ENCODE peak calls at places on chromosomes 16 and 17, in nine cellular contexts. T is A549, L is astrocyte of the cerebellum, A is fibroblast of the aortic adventitia, M is lung, D is cardiac muscle cell, E is mammary epithelial cell, H is adrenal gland, F is AG10803. P is an unnamed sample.

GRCh38 chr17:3506054-3506453 is 30.3 kb downstream of the ASPA start:
- DNase-seq in T (no peak), L (no peak), A (no peak), M (no peak), D (no peak), E (no peak), H (no peak), F (no peak), P (no peak)

GRCh38 chr16:30623558-30624283 is 13.5 kb upstream of the ZNF689 start:
- DNase-seq in T (no peak), L (no peak), A (no peak), M (no peak), D (no peak), E (peak; percentile 70), H (no peak), F (peak; percentile 18), P (no peak)

GRCh38 chr17:152860-153420 is 15.6 kb downstream of the SCGB1C2 start:
- DNase-seq in T (no peak), L (no peak), A (no peak), M (no peak), D (no peak), E (no peak), H (no peak), F (no peak), P (no peak)

GRCh38 chr16:60059141-60059540 is 1325.0 kb upstream of the GOT2 start:
- DNase-seq in T (no peak), L (no peak), A (no peak), M (no peak), D (no peak), E (no peak), H (no peak), F (no peak), P (no peak)

GRCh38 chr17:71412803-71413202 is 708.0 kb upstream of the SOX9 start:
- DNase-seq in T (peak; percentile 84), L (peak; percentile 81), A (peak; percentile 89), M (no peak), D (peak; percentile 85), E (peak; percentile 98), H (no peak), F (peak; percentile 97), P (peak; percentile 97)

GRCh38 chr17:82534401-82534812 is 14.9 kb downstream of the FOXK2 start:
- DNase-seq in T (no peak), L (no peak), A (no peak), M (no peak), D (no peak), E (peak; percentile 43), H (no peak), F (no peak), P (no peak)

GRCh38 chr17:76714336-76714735 is 3.6 kb upstream of the MXRA7 start:
- DNase-seq in T (no peak), L (no peak), A (no peak), M (no peak), D (no peak), E (no peak), H (no peak), F (no peak), P (no peak)

GRCh38 chr17:34146440-34147043 is 108.5 kb upstream of the CCL2 start:
- DNase-seq in T (peak; percentile 61), L (no peak), A (no peak), M (peak; percentile 48), D (no peak), E (no peak), H (peak; percentile 82), F (no peak), P (no peak)

GRCh38 chr17:82492647-82493516 is 26.6 kb upstream of the FOXK2 start:
- DNase-seq in T (no peak), L (no peak), A (peak; percentile 68), M (no peak), D (peak; percentile 54), E (peak; percentile 61), H (peak; percentile 88), F (peak; percentile 70), P (peak; percentile 44)

GRCh38 chr16:21283521-21284289 is 5.6 kb upstream of the CRYM start:
- DNase-seq in T (peak; percentile 65), L (no peak), A (peak; percentile 40), M (peak; percentile 37), D (peak; percentile 49), E (peak; percentile 43), H (no peak), F (no peak), P (peak; percentile 46)

GRCh38 chr16:27239906-27240655 is 28.5 kb downstream of the NSMCE1 start:
- DNase-seq in T (no peak), L (no peak), A (no peak), M (no peak), D (no peak), E (no peak), H (peak; percentile 43), F (no peak), P (no peak)

GRCh38 chr16:66382171-66382965 is 15.9 kb downstream of the CDH5 start:
- DNase-seq in T (peak; percentile 74), L (peak; percentile 80), A (peak; percentile 78), M (no peak), D (peak; percentile 63), E (peak; percentile 87), H (no peak), F (peak; percentile 80), P (peak; percentile 63)

GRCh38 chr17:81287155-81287554 is 8.0 kb downstream of the SLC38A10 start:
- DNase-seq in T (no peak), L (no peak), A (no peak), M (no peak), D (no peak), E (no peak), H (no peak), F (no peak), P (no peak)

GRCh38 chr17:15955793-15956541 is 11.0 kb downstream of the ADORA2B start:
- DNase-seq in T (no peak), L (no peak), A (no peak), M (no peak), D (peak; percentile 52), E (no peak), H (no peak), F (no peak), P (no peak)

GRCh38 chr16:8493885-8494487 is 96.3 kb downstream of the TMEM114 start:
- DNase-seq in T (peak; percentile 4), L (no peak), A (no peak), M (no peak), D (no peak), E (no peak), H (no peak), F (no peak), P (no peak)
- TF ChIP-seq CTCF in T (no peak), L (no peak), A (no peak), M (no peak), D (no peak), E (no peak), H (no peak), F (no peak), P (no peak)

GRCh38 chr16:11684231-11685025 is 16.2 kb downstream of the SNN start:
- DNase-seq in T (no peak), L (no peak), A (no peak), M (no peak), D (no peak), E (no peak), H (peak; percentile 38), F (no peak), P (no peak)

GRCh38 chr16:11681977-11682654 is 13.9 kb downstream of the SNN start:
- DNase-seq in T (no peak), L (no peak), A (no peak), M (no peak), D (no peak), E (no peak), H (peak; percentile 49), F (no peak), P (no peak)

GRCh38 chr16:11681526-11681925 is 13.3 kb downstream of the SNN start:
- DNase-seq in T (no peak), L (no peak), A (no peak), M (no peak), D (no peak), E (no peak), H (no peak), F (no peak), P (no peak)

GRCh38 chr16:11682655-11683096 is 14.4 kb downstream of the SNN start:
- DNase-seq in T (no peak), L (peak; percentile 86), A (peak; percentile 89), M (no peak), D (peak; percentile 88), E (peak; percentile 88), H (no peak), F (peak; percentile 88), P (peak; percentile 94)

GRCh38 chr16:11683140-11683539 is 14.9 kb downstream of the SNN start:
- DNase-seq in T (no peak), L (no peak), A (no peak), M (no peak), D (no peak), E (no peak), H (peak; percentile 39), F (no peak), P (no peak)
- H3K4me3 ChIP-seq in T (no peak overlapping the region), L (no peak overlapping the region), A (no peak overlapping the region), M (no peak overlapping the region), D (no peak overlapping the region), E (no peak overlapping the region), H (no peak overlapping the region), F (no peak overlapping the region), P (no peak overlapping the region)

DNA sequence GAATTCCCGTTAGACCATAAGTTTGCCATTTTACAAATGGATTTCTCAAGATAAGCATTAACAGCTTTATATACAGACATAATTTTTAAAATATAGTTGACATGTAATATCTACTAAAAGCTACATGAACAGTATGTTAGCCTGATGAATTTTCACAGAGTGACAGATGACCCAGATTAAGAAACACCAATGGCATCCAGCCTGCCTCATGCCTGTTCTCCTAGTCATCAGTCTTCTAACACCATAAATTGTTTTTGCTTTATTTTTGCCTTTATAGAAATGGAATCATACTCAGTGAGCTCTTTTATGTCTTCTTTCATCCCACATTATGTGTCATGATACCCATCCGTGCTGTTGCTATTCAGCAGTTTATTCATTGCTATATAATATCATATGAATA is 80.0 kb downstream of the ATF7IP2 start:
- DNase-seq in T (no peak), L (no peak), A (no peak), M (no peak), D (no peak), E (no peak), H (no peak), F (peak; percentile 22), P (peak; percentile 10)
- TF ChIP-seq CTCF in T (no peak), L (no peak), A (no peak), M (no peak), D (no peak), E (no peak), H (no peak), F (no peak), P (no peak)

GRCh38 chr17:40322417-40323315 is 13.7 kb downstream of the RARA start:
- DNase-seq in T (peak; percentile 82), L (no peak), A (peak; percentile 81), M (peak; percentile 81), D (peak; percentile 89), E (peak; percentile 68), H (peak; percentile 88), F (peak; percentile 87), P (peak; percentile 76)

GRCh38 chr17:40321502-40322416 is 12.8 kb downstream of the RARA start:
- DNase-seq in T (no peak), L (no peak), A (no peak), M (peak; percentile 37), D (no peak), E (no peak), H (no peak), F (no peak), P (no peak)

GRCh38 chr17:40318835-40319332 is 9.9 kb downstream of the RARA start:
- DNase-seq in T (no peak), L (no peak), A (no peak), M (no peak), D (no peak), E (no peak), H (no peak), F (peak; percentile 38), P (no peak)

GRCh38 chr17:40319651-40320550 is 10.9 kb downstream of the RARA start:
- DNase-seq in T (no peak), L (no peak), A (no peak), M (peak; percentile 40), D (no peak), E (no peak), H (no peak), F (peak; percentile 38), P (no peak)

GRCh38 chr17:40320771-40321501 is 12.0 kb downstream of the RARA start:
- DNase-seq in T (no peak), L (no peak), A (peak; percentile 65), M (peak; percentile 65), D (peak; percentile 64), E (no peak), H (no peak), F (peak; percentile 65), P (no peak)
- H3K4me3 ChIP-seq in T (no peak overlapping the region), L (peak overlapping the region; percentile 4), A (peak overlapping the region; percentile 95), M (peak overlapping the region; percentile 4), D (no peak overlapping the region), E (peak overlapping the region; percentile 33), H (peak overlapping the region; percentile 10), F (peak overlapping the region; percentile 93), P (no peak overlapping the region)